ENCODE peak calls at places on chromosome 14, in eight cellular contexts. T, O, W, E, F, G, N and B are unnamed samples.

GRCh38 chr14:92473261-92473946 is 40.2 kb upstream of the RIN3 start:
- DNase-seq in O (no peak), N (no peak), E (no peak), G (no peak), W (no peak), T (peak), F (peak), B (peak)

GRCh38 chr14:54712371-54712998 is 145.6 kb downstream of the SAMD4A start:
- DNase-seq in N (no peak), T (no peak), W (peak), G (no peak), E (no peak), F (no peak), O (no peak), B (no peak)

GRCh38 chr14:62179367-62180018 is 417.3 kb downstream of the SNAPC1 start:
- DNase-seq in W (peak), F (peak), E (peak), G (peak), T (peak), N (peak), O (peak), B (peak)

GRCh38 chr14:68099348-68100045 is 279.9 kb downstream of the RAD51B start:
- DNase-seq in O (no peak), E (no peak), T (no peak), F (no peak), W (no peak), G (no peak), N (no peak), B (peak)

GRCh38 chr14:63178912-63179311 is 25.3 kb upstream of the RHOJ start:
- DNase-seq in N (no peak), G (no peak), E (no peak), O (no peak), W (no peak), T (peak), F (no peak), B (peak)

GRCh38 chr14:67428501-67429031 is 16.6 kb upstream of the PLEK2 start:
- DNase-seq in T (peak), W (no peak), N (no peak), O (no peak), G (no peak), E (no peak), F (peak), B (peak)

GRCh38 chr14:77212933-77213656 is 31.5 kb downstream of the TMEM63C start:
- DNase-seq in T (peak), W (peak), G (peak), N (peak), E (peak), O (no peak), F (peak), B (no peak)

GRCh38 chr14:75985618-75986438 is at the start of gene IFT43:
- DNase-seq in W (peak), E (peak), G (peak), N (peak), T (peak), F (peak), O (peak), B (no peak)

GRCh38 chr14:22569106-22569748 is 19.8 kb downstream of the DAD1 start:
- DNase-seq in N (no peak), O (no peak), W (no peak), T (no peak), F (no peak), G (no peak), E (no peak), B (no peak)

GRCh38 chr14:74891870-74892269 is 10.2 kb downstream of the DLST start:
- DNase-seq in N (no peak), O (no peak), W (no peak), F (no peak), G (no peak), E (no peak), T (no peak), B (no peak)

GRCh38 chr14:98345186-98345585 is 926.8 kb downstream of the BCL11B start:
- DNase-seq in O (no peak), F (no peak), G (no peak), E (no peak), W (no peak), T (no peak), N (no peak), B (peak)

GRCh38 chr14:104937161-104937560 is 12.5 kb downstream of the PLD4 start:
- DNase-seq in N (no peak), O (no peak), F (no peak), T (no peak), G (no peak), W (no peak), E (no peak), B (no peak)

GRCh38 chr14:23306412-23307145 is at the start of gene BCL2L2:
- DNase-seq in G (peak), E (peak), W (peak), O (peak), F (peak), T (peak), N (peak), B (peak)

GRCh38 chr14:23326491-23327332 is 5.5 kb downstream of the PABPN1 start:
- DNase-seq in F (no peak), G (no peak), N (no peak), E (no peak), W (no peak), O (no peak), T (no peak), B (no peak)

GRCh38 chr14:89399594-89400068 is 17.4 kb downstream of the FOXN3 start:
- DNase-seq in F (peak), W (peak), O (no peak), T (peak), N (no peak), G (no peak), E (no peak), B (peak)

GRCh38 chr14:29663281-29663801 is 264.3 kb downstream of the PRKD1 start:
- DNase-seq in W (no peak), N (no peak), G (no peak), E (no peak), O (no peak), F (peak), T (no peak), B (no peak)

GRCh38 chr14:95024380-95024779 is 132.9 kb downstream of the DICER1 start:
- DNase-seq in T (no peak), O (no peak), E (no peak), F (no peak), G (no peak), W (no peak), N (no peak), B (no peak)
- TF ChIP-seq CTCF in T (no peak), O (no peak), E (no peak), F (peak), G (no peak), W (no peak), N (no peak), B (no peak)

GRCh38 chr14:49975286-49975685 is 82.4 kb downstream of the ARF6 start:
- DNase-seq in G (no peak), F (no peak), E (no peak), T (peak), N (no peak), W (no peak), O (no peak), B (peak)
- H3K4me3 ChIP-seq in G (no peak), F (no peak), E (no peak), T (no peak), N (no peak), W (peak), O (no peak), B (no peak)

DNA sequence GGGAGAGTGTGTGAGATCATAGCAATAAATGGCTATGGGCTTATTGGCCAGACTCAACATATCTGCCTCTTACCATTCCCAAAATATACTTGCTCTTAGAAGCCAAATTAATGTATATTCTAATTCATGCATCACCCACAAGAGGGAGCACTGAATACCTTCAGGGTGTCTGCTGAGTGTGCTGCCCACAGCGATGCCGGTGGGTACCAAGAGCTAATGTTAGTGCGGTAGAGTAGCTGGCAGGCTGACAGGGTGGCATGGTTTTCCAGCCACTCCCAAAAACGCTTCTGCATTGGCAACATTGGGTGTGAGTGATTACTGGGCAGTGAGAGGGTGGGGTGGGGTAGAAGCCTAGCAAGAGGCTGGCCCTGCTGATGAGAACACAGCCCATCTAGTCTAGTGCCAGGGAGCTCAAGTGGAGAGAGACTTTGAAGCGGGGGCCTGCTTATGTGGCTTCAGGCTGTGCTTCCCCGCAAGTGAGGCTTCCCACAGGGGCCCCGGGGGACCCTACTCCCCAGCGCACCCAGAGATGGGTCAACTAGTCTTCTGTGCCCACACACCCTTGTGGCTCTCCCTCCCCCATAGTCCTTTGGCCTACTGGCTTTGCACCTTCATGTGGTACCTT is 9.2 kb upstream of the PLEKHD1 start:
- DNase-seq in N (no peak), G (peak), E (no peak), W (peak), O (no peak), T (no peak), F (no peak), B (no peak)
- TF ChIP-seq CTCF in N (peak), G (peak), E (peak), W (peak), O (no peak), T (peak), F (peak), B (peak)

GRCh38 chr14:103543140-103543539 is 14.1 kb downstream of the TRMT61A start:
- DNase-seq in N (no peak), W (no peak), F (no peak), T (no peak), O (no peak), G (no peak), E (peak), B (no peak)
- H3K4me3 ChIP-seq in N (no peak), W (no peak), F (no peak), T (no peak), O (no peak), G (no peak), E (no peak), B (no peak)